ENCODE peak calls at places on chromosomes 12 and 14, in five cellular contexts. One of them, this sample, is unnamed.

GRCh38 chr14:55556929-55557623 is 22.9 kb upstream of the KTN1 start:
- DNase-seq in body of pancreas: peak
- DNase-seq in K562: no peak
- DNase-seq in GM12878: no peak
- DNase-seq in NB4: no peak
- DNase-seq in this sample: no peak

GRCh38 chr12:113860059-113860820 is 105.9 kb downstream of the RBM19 start:
- DNase-seq in body of pancreas: no peak
- DNase-seq in K562: no peak
- DNase-seq in GM12878: no peak
- DNase-seq in NB4: peak
- DNase-seq in this sample: no peak

GRCh38 chr14:34297786-34298520 is 164.1 kb downstream of the SPTSSA start:
- DNase-seq in K562: no peak
- DNase-seq in NB4: no peak
- DNase-seq in body of pancreas: no peak
- DNase-seq in GM12878: no peak
- DNase-seq in this sample: peak

GRCh38 chr14:77007975-77008421 is 20.5 kb downstream of the IRF2BPL start:
- DNase-seq in K562: no peak
- DNase-seq in GM12878: no peak
- DNase-seq in body of pancreas: peak
- DNase-seq in NB4: peak
- DNase-seq in this sample: no peak

GRCh38 chr14:93103392-93104080 is 12.2 kb downstream of the ITPK1 start:
- DNase-seq in NB4: peak
- DNase-seq in body of pancreas: no peak
- DNase-seq in GM12878: peak
- DNase-seq in K562: no peak
- DNase-seq in this sample: peak

GRCh38 chr12:45076417-45077031 is 25.6 kb upstream of the DBX2 start:
- DNase-seq in body of pancreas: no peak
- DNase-seq in K562: no peak
- DNase-seq in NB4: no peak
- DNase-seq in GM12878: no peak
- DNase-seq in this sample: no peak

GRCh38 chr12:120115692-120116442 is 686 bp downstream of the RAB35 start:
- DNase-seq in K562: no peak
- DNase-seq in NB4: peak
- DNase-seq in GM12878: no peak
- DNase-seq in body of pancreas: peak
- DNase-seq in this sample: peak

GRCh38 chr12:103742349-103742784 is 98.7 kb downstream of the NT5DC3 start:
- DNase-seq in K562: no peak
- DNase-seq in body of pancreas: peak
- DNase-seq in NB4: no peak
- DNase-seq in GM12878: no peak
- DNase-seq in this sample: no peak

GRCh38 chr14:35814371-35815005 is 5.4 kb upstream of the RALGAPA1 start:
- DNase-seq in body of pancreas: peak
- DNase-seq in GM12878: no peak
- DNase-seq in NB4: peak
- DNase-seq in K562: peak
- DNase-seq in this sample: peak

GRCh38 chr14:92932448-92933395 is 9.8 kb downstream of the CHGA start:
- DNase-seq in K562: no peak
- DNase-seq in NB4: no peak
- DNase-seq in GM12878: no peak
- DNase-seq in body of pancreas: no peak
- DNase-seq in this sample: no peak

GRCh38 chr12:86445361-86445760 is 189.2 kb upstream of the MGAT4C start:
- DNase-seq in body of pancreas: no peak
- DNase-seq in K562: no peak
- DNase-seq in NB4: no peak
- DNase-seq in GM12878: no peak
- DNase-seq in this sample: no peak

GRCh38 chr14:24678801-24679247 is 44.8 kb upstream of the GZMB start:
- DNase-seq in GM12878: peak
- DNase-seq in body of pancreas: peak
- DNase-seq in K562: peak
- DNase-seq in NB4: peak
- DNase-seq in this sample: peak

GRCh38 chr12:109464642-109465351 is 12.3 kb downstream of the KCTD10 start:
- DNase-seq in NB4: no peak
- DNase-seq in body of pancreas: no peak
- DNase-seq in GM12878: no peak
- DNase-seq in K562: no peak
- DNase-seq in this sample: no peak

GRCh38 chr12:116067892-116068291 is 209.6 kb downstream of the MED13L start:
- DNase-seq in K562: no peak
- DNase-seq in body of pancreas: no peak
- DNase-seq in GM12878: no peak
- DNase-seq in NB4: no peak
- DNase-seq in this sample: peak

GRCh38 chr14:97021001-97021400 is 223.8 kb downstream of the VRK1 start:
- DNase-seq in K562: no peak
- DNase-seq in GM12878: no peak
- DNase-seq in NB4: peak
- DNase-seq in body of pancreas: no peak
- DNase-seq in this sample: peak

GRCh38 chr14:61589691-61590521 is 105.4 kb upstream of the HIF1A start:
- DNase-seq in body of pancreas: no peak
- DNase-seq in GM12878: no peak
- DNase-seq in NB4: peak
- DNase-seq in K562: no peak
- DNase-seq in this sample: no peak

GRCh38 chr12:122961551-122962329 is 4.5 kb downstream of the ABCB9 start:
- DNase-seq in body of pancreas: peak
- DNase-seq in K562: no peak
- DNase-seq in NB4: no peak
- DNase-seq in GM12878: no peak
- DNase-seq in this sample: peak

GRCh38 chr12:51368640-51369517 is 22.3 kb downstream of the GALNT6 start:
- DNase-seq in NB4: peak
- DNase-seq in GM12878: peak
- DNase-seq in body of pancreas: peak
- DNase-seq in K562: peak
- DNase-seq in this sample: peak

GRCh38 chr12:123171967-123172366 is 21.1 kb upstream of the PITPNM2 start:
- DNase-seq in body of pancreas: no peak
- DNase-seq in GM12878: no peak
- DNase-seq in NB4: no peak
- DNase-seq in K562: no peak
- DNase-seq in this sample: no peak

GRCh38 chr12:4505381-4505986 is 33.2 kb upstream of the RAD51AP1 start:
- DNase-seq in GM12878: no peak
- DNase-seq in K562: no peak
- DNase-seq in body of pancreas: no peak
- DNase-seq in NB4: peak
- DNase-seq in this sample: no peak

GRCh38 chr12:21552983-21553673 is 27.0 kb downstream of the SPX start:
- DNase-seq in NB4: no peak
- DNase-seq in GM12878: no peak
- DNase-seq in K562: no peak
- DNase-seq in body of pancreas: no peak
- DNase-seq in this sample: no peak

GRCh38 chr12:126668538-126668937 is 1598.4 kb upstream of the TMEM132C start:
- DNase-seq in body of pancreas: no peak
- DNase-seq in K562: no peak
- DNase-seq in NB4: peak
- DNase-seq in GM12878: no peak
- DNase-seq in this sample: no peak

GRCh38 chr12:7130791-7131501 is 775 bp downstream of the CLSTN3 start:
- DNase-seq in NB4: peak
- DNase-seq in K562: peak
- DNase-seq in body of pancreas: peak
- DNase-seq in GM12878: no peak
- DNase-seq in this sample: peak

GRCh38 chr14:75250800-75251199 is 27.8 kb upstream of the FOS start:
- DNase-seq in NB4: no peak
- DNase-seq in body of pancreas: no peak
- DNase-seq in K562: no peak
- DNase-seq in GM12878: no peak
- DNase-seq in this sample: no peak

GRCh38 chr12:28237423-28237822 is 47.2 kb downstream of the CCDC91 start:
- DNase-seq in body of pancreas: no peak
- DNase-seq in K562: no peak
- DNase-seq in GM12878: no peak
- DNase-seq in NB4: no peak
- DNase-seq in this sample: peak

GRCh38 chr12:28242888-28243633 is 52.8 kb downstream of the CCDC91 start:
- DNase-seq in NB4: peak
- DNase-seq in GM12878: no peak
- DNase-seq in K562: peak
- DNase-seq in body of pancreas: no peak
- DNase-seq in this sample: peak

GRCh38 chr12:28240853-28241252 is 50.6 kb downstream of the CCDC91 start:
- DNase-seq in body of pancreas: no peak
- DNase-seq in GM12878: no peak
- DNase-seq in NB4: no peak
- DNase-seq in K562: no peak
- DNase-seq in this sample: no peak

GRCh38 chr12:28239918-28240317 is 49.7 kb downstream of the CCDC91 start:
- DNase-seq in K562: no peak
- DNase-seq in body of pancreas: no peak
- DNase-seq in GM12878: no peak
- DNase-seq in NB4: no peak
- DNase-seq in this sample: peak

DNA sequence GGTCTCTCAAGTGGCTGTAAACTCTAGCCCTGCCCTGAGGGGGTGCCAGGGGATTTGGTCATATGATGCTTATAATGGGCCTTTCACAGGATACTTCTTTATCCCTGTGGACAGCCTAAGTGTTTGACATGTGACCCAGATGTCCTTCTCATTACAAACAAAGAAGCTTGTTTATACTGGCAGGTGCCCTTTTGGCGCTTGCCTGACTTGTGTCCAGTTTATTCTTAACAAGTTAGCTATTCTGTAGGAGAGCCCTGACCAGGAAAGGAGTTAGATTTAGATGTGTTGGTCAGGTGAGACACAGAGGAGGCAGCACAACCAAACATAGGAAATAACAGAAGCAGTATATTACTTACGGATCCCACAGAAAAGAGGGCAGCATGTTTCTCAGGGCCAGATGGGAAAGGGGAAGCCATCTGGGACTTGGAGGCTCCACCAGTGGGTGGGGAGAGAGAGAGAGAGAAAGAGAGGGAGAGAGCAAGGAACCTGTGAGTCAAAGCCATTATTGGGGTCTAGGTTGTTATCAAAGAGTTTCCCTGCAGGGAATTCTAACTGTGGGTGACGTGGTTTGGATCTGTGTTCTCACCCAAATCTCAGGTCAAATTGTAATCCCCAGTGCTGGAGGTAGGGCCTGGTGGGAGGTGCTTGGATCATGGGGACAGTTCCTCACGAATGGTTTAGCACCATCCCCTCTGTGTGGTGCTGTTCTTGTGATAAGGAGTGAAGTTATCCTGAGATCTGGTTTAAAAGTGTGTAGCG is 52.1 kb downstream of the CCDC91 start:
- DNase-seq in body of pancreas: no peak
- DNase-seq in GM12878: no peak
- DNase-seq in NB4: peak
- DNase-seq in K562: peak
- DNase-seq in this sample: no peak
- TF ChIP-seq POLR2A in body of pancreas: no peak
- TF ChIP-seq POLR2A in GM12878: no peak
- TF ChIP-seq POLR2A in NB4: no peak
- TF ChIP-seq POLR2A in K562: no peak
- TF ChIP-seq POLR2A in this sample: no peak

GRCh38 chr12:25424186-25424854 is 128.8 kb downstream of the LMNTD1 start:
- DNase-seq in body of pancreas: no peak
- DNase-seq in K562: no peak
- DNase-seq in NB4: no peak
- DNase-seq in GM12878: no peak
- DNase-seq in this sample: no peak
- TF ChIP-seq POLR2A in body of pancreas: no peak
- TF ChIP-seq POLR2A in K562: no peak
- TF ChIP-seq POLR2A in NB4: no peak
- TF ChIP-seq POLR2A in GM12878: no peak
- TF ChIP-seq POLR2A in this sample: no peak

DNA sequence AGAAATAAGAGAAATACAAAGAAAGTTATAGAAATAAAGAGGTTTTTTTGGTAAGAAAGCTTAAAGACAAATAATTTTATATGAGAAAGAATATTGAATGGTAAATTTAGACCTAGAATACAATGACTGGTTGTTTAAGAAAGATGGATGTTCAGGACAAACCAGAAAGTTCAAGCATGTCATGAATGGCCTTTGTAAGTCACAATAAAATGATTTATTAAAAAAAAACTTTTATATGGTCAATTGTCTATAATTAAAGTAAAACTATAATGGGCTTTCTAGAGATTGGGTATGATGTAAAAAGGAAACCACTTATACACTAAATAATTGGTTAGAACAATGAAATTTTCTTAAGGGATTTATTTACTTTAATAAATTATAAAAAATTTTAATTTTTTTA is 19.8 kb upstream of the CAPRIN2 start:
- DNase-seq in K562: no peak
- DNase-seq in NB4: no peak
- DNase-seq in GM12878: no peak
- DNase-seq in body of pancreas: no peak
- DNase-seq in this sample: no peak
- TF ChIP-seq POLR2A in K562: no peak
- TF ChIP-seq POLR2A in NB4: no peak
- TF ChIP-seq POLR2A in GM12878: no peak
- TF ChIP-seq POLR2A in body of pancreas: no peak
- TF ChIP-seq POLR2A in this sample: no peak

GRCh38 chr12:100474617-100475016 is 951 bp downstream of the NR1H4 start:
- DNase-seq in K562: no peak
- DNase-seq in GM12878: no peak
- DNase-seq in body of pancreas: no peak
- DNase-seq in NB4: no peak
- DNase-seq in this sample: no peak

GRCh38 chr12:100476013-100476751 is 2.5 kb downstream of the NR1H4 start:
- DNase-seq in body of pancreas: peak
- DNase-seq in K562: no peak
- DNase-seq in NB4: no peak
- DNase-seq in GM12878: no peak
- DNase-seq in this sample: no peak

GRCh38 chr12:100473050-100473715 is 483 bp upstream of the NR1H4 start:
- DNase-seq in GM12878: no peak
- DNase-seq in K562: no peak
- DNase-seq in body of pancreas: no peak
- DNase-seq in NB4: no peak
- DNase-seq in this sample: no peak

GRCh38 chr12:100472325-100472724 is 1.3 kb upstream of the NR1H4 start:
- DNase-seq in NB4: peak
- DNase-seq in K562: no peak
- DNase-seq in GM12878: no peak
- DNase-seq in body of pancreas: no peak
- DNase-seq in this sample: no peak

DNA sequence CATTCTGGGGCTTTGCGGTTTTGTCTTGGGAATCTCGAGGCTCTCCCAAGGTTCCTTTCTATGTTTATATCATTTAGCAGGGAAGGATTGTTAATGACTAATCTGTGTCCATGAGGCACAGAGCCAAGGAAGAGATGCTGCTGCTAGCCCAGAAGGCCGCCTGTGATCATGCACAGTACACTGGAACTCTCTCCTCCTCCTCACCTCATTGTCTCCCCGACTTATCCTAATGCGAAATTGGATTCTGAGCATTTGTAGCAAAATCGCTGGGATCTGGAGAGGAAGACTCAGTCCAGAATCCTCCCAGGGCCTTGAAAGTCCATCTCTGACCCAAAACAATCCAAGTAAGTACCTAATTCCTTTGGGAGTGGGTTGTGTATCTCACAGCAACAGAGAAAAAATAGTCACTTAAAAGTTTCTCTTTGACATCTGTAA is at the start of gene NR1H4:
- DNase-seq in body of pancreas: peak
- DNase-seq in GM12878: no peak
- DNase-seq in K562: no peak
- DNase-seq in NB4: no peak
- DNase-seq in this sample: no peak
- TF ChIP-seq POLR2A in body of pancreas: no peak
- TF ChIP-seq POLR2A in GM12878: no peak
- TF ChIP-seq POLR2A in K562: no peak
- TF ChIP-seq POLR2A in NB4: no peak
- TF ChIP-seq POLR2A in this sample: no peak